ENCODE peak calls at places on chromosome 22, in eight cellular contexts. H is activated naive CD4-positive, alpha-beta T cell; I is M059J; A is HT-29; P is T-helper 22 cell; Z is iPS-NIHi11; L is stimulated activated naive CD8-positive, alpha-beta T cell treated with anti-CD3 and anti-CD28 coated beads, Interleukin-15, amount 100 ng/mL, for 72 hours; C is osteocyte. E is an unnamed sample.

GRCh38 chr22:46777609-46777970 is 15.1 kb downstream of the TBC1D22A start:
- DNase-seq in C (no peak), P (no peak), Z (no peak), L (peak), H (peak), I (no peak), A (no peak), E (no peak)

GRCh38 chr22:41445171-41446056 is 1.2 kb downstream of the TOB2 start:
- DNase-seq in I (peak), A (peak), Z (no peak), C (no peak), P (no peak), H (no peak), L (peak), E (no peak)

GRCh38 chr22:31139866-31140716 is at the start of gene PLA2G3:
- DNase-seq in H (no peak), L (no peak), C (no peak), I (peak), A (no peak), P (no peak), Z (peak), E (peak)

GRCh38 chr22:44305888-44306287 is 6.9 kb downstream of the SHISAL1 start:
- DNase-seq in H (no peak), P (no peak), C (no peak), I (no peak), Z (no peak), L (no peak), A (no peak), E (no peak)

GRCh38 chr22:46854125-46854870 is 91.8 kb downstream of the TBC1D22A start:
- DNase-seq in C (no peak), P (no peak), H (no peak), Z (no peak), L (no peak), A (no peak), I (no peak), E (no peak)

GRCh38 chr22:27682438-27682837 is 119.1 kb downstream of the MN1 start:
- DNase-seq in A (no peak), C (no peak), L (no peak), P (no peak), Z (peak), H (no peak), I (no peak), E (no peak)

GRCh38 chr22:29031236-29031982 is 30.2 kb downstream of the C22orf31 start:
- DNase-seq in Z (peak), L (peak), I (peak), C (peak), P (no peak), H (no peak), A (peak), E (peak)

GRCh38 chr22:37519268-37520195 is at the start of gene CARD10:
- DNase-seq in I (no peak), C (no peak), L (no peak), P (no peak), A (no peak), Z (peak), H (no peak), E (no peak)

GRCh38 chr22:36815558-36816337 is 1.1 kb downstream of the PVALB start:
- DNase-seq in Z (no peak), I (no peak), C (no peak), P (no peak), H (no peak), L (no peak), A (no peak), E (no peak)

GRCh38 chr22:44916281-44917231 is 93.2 kb downstream of the PHF21B start:
- DNase-seq in H (no peak), Z (no peak), L (no peak), A (no peak), P (no peak), I (no peak), C (no peak), E (no peak)

GRCh38 chr22:38246692-38247091 is 26.1 kb downstream of the TMEM184B start:
- DNase-seq in Z (no peak), H (no peak), P (no peak), L (no peak), A (no peak), C (no peak), I (no peak), E (no peak)

GRCh38 chr22:29521526-29521925 is 32.0 kb downstream of the THOC5 start:
- DNase-seq in P (no peak), I (no peak), H (no peak), C (no peak), Z (no peak), A (no peak), L (no peak), E (no peak)

GRCh38 chr22:19641254-19641982 is 72.9 kb upstream of the SEPTIN5 start:
- DNase-seq in A (no peak), L (no peak), P (no peak), Z (peak), H (no peak), I (no peak), C (no peak), E (no peak)

GRCh38 chr22:39932918-39933649 is 27.1 kb upstream of the TMA7B start:
- DNase-seq in C (no peak), Z (peak), I (peak), H (no peak), L (peak), A (peak), P (no peak), E (peak)

GRCh38 chr22:49997221-49997599 is 15.4 kb downstream of the IL17REL start:
- DNase-seq in A (peak), L (peak), Z (no peak), I (no peak), C (no peak), P (no peak), H (no peak), E (no peak)

GRCh38 chr22:47205081-47205491 is 442.6 kb downstream of the TBC1D22A start:
- DNase-seq in A (no peak), Z (no peak), L (peak), I (no peak), P (no peak), C (peak), H (no peak), E (no peak)

GRCh38 chr22:26887456-26887855 is 230.1 kb downstream of the MIAT start:
- DNase-seq in I (peak), P (no peak), L (no peak), A (no peak), H (no peak), C (peak), Z (no peak), E (peak)

GRCh38 chr22:47177334-47177815 is 414.9 kb downstream of the TBC1D22A start:
- DNase-seq in C (no peak), Z (no peak), L (no peak), I (no peak), P (no peak), A (no peak), H (no peak), E (no peak)

GRCh38 chr22:40691532-40691931 is 12.2 kb downstream of the MCHR1 start:
- DNase-seq in C (no peak), P (no peak), Z (no peak), A (no peak), H (no peak), L (no peak), I (no peak), E (no peak)

GRCh38 chr22:25390297-25391240 is 171.1 kb downstream of the CRYBB2 start:
- DNase-seq in L (no peak), A (no peak), H (no peak), P (no peak), I (no peak), C (no peak), Z (no peak), E (no peak)

GRCh38 chr22:48352086-48352911 is 1475.4 kb downstream of the BRD1 start:
- DNase-seq in H (no peak), C (no peak), L (no peak), P (no peak), Z (no peak), A (no peak), I (no peak), E (no peak)

GRCh38 chr22:37330200-37331033 is 48.1 kb downstream of the CYTH4 start:
- DNase-seq in C (no peak), I (peak), L (peak), A (peak), H (no peak), P (no peak), Z (peak), E (peak)

GRCh38 chr22:42902875-42903510 is 45.9 kb upstream of the ARFGAP3 start:
- DNase-seq in C (no peak), Z (no peak), L (no peak), A (no peak), I (no peak), H (no peak), P (no peak), E (no peak)

GRCh38 chr22:23263651-23264555 is 83.6 kb downstream of the BCR start:
- DNase-seq in L (peak), Z (no peak), P (peak), C (no peak), I (no peak), H (peak), A (no peak), E (peak)

GRCh38 chr22:29702931-29703594 is 16.7 kb upstream of the CABP7 start:
- DNase-seq in C (no peak), P (no peak), H (no peak), L (no peak), A (no peak), Z (no peak), I (no peak), E (no peak)

GRCh38 chr22:44200855-44201550 is 20.3 kb downstream of the PARVG start:
- DNase-seq in L (no peak), P (no peak), A (no peak), C (no peak), Z (no peak), I (no peak), H (no peak), E (no peak)

GRCh38 chr22:48804811-48805301 is 1022.8 kb downstream of the BRD1 start:
- DNase-seq in H (no peak), C (peak), Z (no peak), A (no peak), I (no peak), P (no peak), L (no peak), E (no peak)

GRCh38 chr22:47918936-47919505 is 1156.6 kb downstream of the TBC1D22A start:
- DNase-seq in H (no peak), L (no peak), C (peak), A (no peak), Z (peak), I (no peak), P (no peak), E (no peak)

GRCh38 chr22:24580276-24580675 is 12.6 kb downstream of the LRRC75B start:
- DNase-seq in C (no peak), A (no peak), Z (no peak), H (no peak), I (no peak), P (no peak), L (no peak), E (peak)

GRCh38 chr22:36085476-36086169 is 57.0 kb upstream of the RBFOX2 start:
- DNase-seq in C (no peak), Z (no peak), L (no peak), P (no peak), A (no peak), H (no peak), I (no peak), E (no peak)

GRCh38 chr22:19942886-19943664 is 1.5 kb upstream of the TXNRD2 start:
- DNase-seq in P (no peak), L (no peak), I (peak), H (no peak), Z (no peak), C (no peak), A (peak), E (peak)

GRCh38 chr22:46714550-46714949 is 23.5 kb downstream of the CERK start:
- DNase-seq in C (no peak), H (no peak), Z (no peak), A (no peak), I (peak), L (no peak), P (no peak), E (no peak)